ENCODE peak calls at places on chromosomes 1 and 21, in seven cellular contexts. X is sigmoid colon, D is tibial nerve, M is stomach, E is spleen, A is transverse colon, Z is H1. H is an unnamed sample.

GRCh38 chr1:161119379-161120061 is 1.6 kb downstream of the NIT1 start:
- DNase-seq in E (no peak), A (peak; percentile 58), Z (no peak), X (peak; percentile 73), D (no peak), M (no peak), H (peak; percentile 81)

GRCh38 chr1:87334351-87335174 is 5.9 kb downstream of the LMO4 start:
- DNase-seq in M (no peak), X (peak; percentile 67), Z (peak; percentile 71), E (peak; percentile 85), D (no peak), A (peak; percentile 16), H (peak; percentile 62)

GRCh38 chr1:82279241-82279640 is 478.5 kb downstream of the ADGRL2 start:
- DNase-seq in M (no peak), D (no peak), A (no peak), Z (no peak), X (no peak), E (no peak), H (no peak)

GRCh38 chr1:92291372-92291999 is 7.3 kb downstream of the GLMN start:
- DNase-seq in M (no peak), D (no peak), E (no peak), A (no peak), Z (no peak), X (no peak), H (peak; percentile 50)

GRCh38 chr1:205791568-205792180 is 16.4 kb upstream of the RAB29 start:
- DNase-seq in D (peak; percentile 32), X (no peak), E (peak; percentile 82), A (peak; percentile 63), M (peak; percentile 72), Z (peak; percentile 70), H (peak; percentile 77)

GRCh38 chr1:201379733-201380242 is 2.3 kb upstream of the TNNT2 start:
- DNase-seq in X (no peak), Z (no peak), E (no peak), D (no peak), M (no peak), A (no peak), H (no peak)

GRCh38 chr21:27268290-27268689 is 301.4 kb upstream of the ADAMTS5 start:
- DNase-seq in A (no peak), M (no peak), D (no peak), X (no peak), E (no peak), Z (no peak), H (no peak)

GRCh38 chr1:164272156-164272555 is 286.8 kb upstream of the PBX1 start:
- DNase-seq in Z (no peak), A (no peak), D (no peak), M (no peak), E (no peak), X (no peak), H (no peak)

GRCh38 chr1:33388989-33389771 is 41.7 kb downstream of the PHC2 start:
- DNase-seq in M (no peak), A (no peak), X (no peak), E (no peak), Z (no peak), D (no peak), H (no peak)

GRCh38 chr1:27084107-27084506 is 70.8 kb downstream of the SLC9A1 start:
- DNase-seq in X (no peak), E (no peak), D (no peak), Z (no peak), M (no peak), A (no peak), H (no peak)

DNA sequence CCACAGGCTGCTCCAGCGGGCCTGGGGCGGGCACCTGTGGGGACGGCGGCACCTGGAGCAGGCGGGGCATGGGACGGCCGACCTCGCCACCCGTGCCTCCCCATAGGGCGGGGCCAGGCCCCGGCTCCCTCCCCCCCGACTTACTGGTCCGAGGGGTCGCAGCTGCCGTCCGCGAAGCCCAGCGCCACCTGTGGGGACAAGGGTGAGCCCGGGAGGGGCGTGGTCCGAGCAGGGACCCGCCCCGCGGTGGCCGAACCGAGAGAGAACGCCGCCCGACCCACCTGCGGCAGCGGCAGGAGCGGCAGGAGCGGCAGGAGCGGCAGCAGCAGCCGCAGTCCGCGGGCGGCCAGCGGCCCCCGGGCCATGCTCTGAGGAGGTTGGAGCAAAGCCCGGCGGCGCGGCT is at the start of gene TMEM52:
- DNase-seq in D (no peak), A (no peak), Z (no peak), X (no peak), E (no peak), M (no peak), H (no peak)
- TF ChIP-seq POLR2A in D (peak; percentile 41), A (peak; percentile 76), Z (no peak), X (no peak), E (no peak), M (no peak), H (no peak)

DNA sequence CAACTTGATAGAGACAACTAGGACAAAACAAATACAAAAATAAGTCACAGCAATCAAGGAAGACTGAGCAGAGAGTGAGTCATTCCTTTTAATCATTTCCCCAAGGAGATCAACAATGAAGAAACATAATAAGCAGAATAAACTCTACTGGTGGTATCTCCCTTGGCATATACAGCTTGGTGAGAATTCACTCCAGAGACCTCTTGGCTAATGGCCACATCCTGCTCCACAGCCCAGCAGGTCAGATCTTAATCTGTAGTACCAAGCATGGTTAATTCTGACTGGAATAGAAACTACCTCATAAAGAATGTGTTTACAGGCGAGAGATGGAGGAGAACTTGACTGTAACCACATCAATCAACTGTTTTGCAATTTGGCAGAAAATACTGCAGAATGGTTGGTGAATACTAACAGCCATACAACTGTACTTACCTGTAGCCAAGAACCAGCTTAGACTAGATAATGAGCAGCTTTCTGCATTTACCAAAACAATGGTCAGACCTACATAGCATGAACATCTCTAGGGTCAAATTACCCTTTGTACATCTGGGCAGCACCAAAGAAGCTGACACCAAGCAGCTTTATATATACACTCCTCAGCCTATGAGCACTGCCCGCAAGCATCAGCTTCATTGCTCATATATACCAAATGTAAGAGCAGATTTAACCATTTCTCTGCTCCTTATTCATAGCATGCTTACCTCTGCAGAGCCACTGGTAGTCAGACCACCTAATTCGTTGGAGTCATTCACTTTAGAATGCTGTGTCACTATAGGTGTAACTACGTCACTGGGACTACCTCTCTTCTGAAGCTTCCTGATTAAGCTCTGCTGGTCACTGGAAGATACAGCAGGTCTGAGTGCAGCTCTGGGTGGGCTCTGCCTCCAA is 51.0 kb downstream of the KIAA0319L start:
- DNase-seq in M (peak; percentile 43), Z (no peak), A (peak; percentile 14), D (no peak), X (no peak), E (no peak), H (peak; percentile 76)
- TF ChIP-seq POLR2A in M (no peak), Z (no peak), A (no peak), D (no peak), X (no peak), E (no peak), H (no peak)

GRCh38 chr1:23741609-23742008 is 1.7 kb upstream of the ELOA start:
- DNase-seq in A (no peak), M (no peak), X (no peak), Z (no peak), D (no peak), E (peak; percentile 17), H (peak; percentile 43)

GRCh38 chr1:23747947-23748346 is 4.7 kb downstream of the ELOA start:
- DNase-seq in M (no peak), X (no peak), Z (no peak), A (no peak), E (no peak), D (no peak), H (no peak)

GRCh38 chr1:23742670-23743286 is 493 bp upstream of the ELOA start:
- DNase-seq in M (no peak), A (peak; percentile 44), E (no peak), D (no peak), Z (no peak), X (peak; percentile 72), H (no peak)

GRCh38 chr1:23745515-23745914 is 2.2 kb downstream of the ELOA start:
- DNase-seq in Z (no peak), M (no peak), X (no peak), A (no peak), D (no peak), E (no peak), H (peak; percentile 71)

DNA sequence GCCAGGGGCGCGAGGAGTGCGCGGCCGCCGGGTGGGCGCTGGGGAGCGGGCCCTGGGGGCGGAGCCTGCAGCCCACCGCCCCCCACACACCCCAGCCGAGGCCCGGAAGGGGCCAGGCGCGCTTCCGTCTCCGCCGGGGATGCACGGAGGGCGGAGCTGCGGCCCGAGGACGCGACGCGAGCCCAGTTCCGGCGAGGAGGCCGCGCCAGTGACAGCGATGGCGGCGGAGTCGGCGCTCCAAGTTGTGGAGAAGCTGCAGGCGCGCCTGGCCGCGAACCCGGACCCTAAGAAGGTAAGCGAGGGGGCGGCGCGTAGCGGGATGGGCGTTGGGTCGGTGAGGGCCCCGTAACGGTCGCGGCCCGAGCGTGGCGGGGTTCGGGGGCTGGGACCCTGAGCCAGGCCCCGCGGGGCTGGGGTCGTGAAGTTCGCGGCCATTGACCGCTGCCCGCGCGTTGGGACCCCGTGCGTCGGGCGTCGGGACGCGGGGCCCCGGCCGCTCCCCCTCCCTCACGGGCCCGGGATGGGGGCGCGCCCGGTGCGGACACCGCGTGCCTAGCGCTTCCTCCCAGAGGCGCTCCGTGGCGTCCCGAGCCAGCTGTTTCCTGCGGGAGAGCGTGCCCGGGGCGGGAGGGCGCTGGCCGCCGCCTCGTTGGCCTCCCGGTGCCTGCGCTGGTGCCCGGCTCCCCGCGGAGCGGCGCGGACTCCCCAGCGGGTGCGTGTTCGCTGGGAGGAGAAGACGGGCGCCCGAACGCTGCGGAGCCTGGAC is at the start of gene ELOA:
- DNase-seq in A (peak; percentile 78), X (peak; percentile 83), Z (peak; percentile 85), D (peak; percentile 31), M (peak; percentile 77), E (peak; percentile 97), H (peak; percentile 83)
- TF ChIP-seq POLR2A in A (peak; percentile 78), X (peak; percentile 43), Z (peak; percentile 74), D (peak; percentile 60), M (no peak), E (peak; percentile 52), H (peak; percentile 74)

DNA sequence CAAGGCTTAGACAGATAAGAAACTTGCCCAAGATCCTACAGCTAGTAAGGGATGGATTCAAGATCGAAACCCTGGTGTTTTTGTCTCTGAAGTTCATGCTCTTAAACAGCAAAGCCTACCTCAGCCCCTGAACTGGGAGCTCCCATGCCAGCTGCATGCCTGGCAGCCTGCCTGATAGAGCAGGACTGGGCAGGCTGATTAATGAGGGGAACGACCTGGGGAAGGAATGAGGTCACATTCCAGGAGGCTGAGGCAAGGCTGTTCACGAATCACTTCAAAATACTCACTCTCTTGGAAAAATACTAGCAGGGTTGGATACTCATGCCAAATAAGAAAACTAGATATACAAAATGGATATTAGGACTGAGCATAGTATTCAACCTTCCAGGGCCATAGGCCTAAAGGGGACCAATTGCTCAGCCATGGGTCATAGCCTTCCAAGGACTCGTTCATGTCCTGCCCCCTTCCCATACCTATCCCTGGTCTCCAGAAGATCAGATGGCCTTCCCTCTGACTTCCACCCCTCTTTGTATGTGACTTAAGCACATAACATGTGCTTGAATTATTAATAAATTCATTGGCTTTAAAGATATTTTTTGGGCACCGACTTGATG is 15.6 kb upstream of the TACSTD2 start:
- DNase-seq in X (peak; percentile 69), D (no peak), A (no peak), E (no peak), M (peak; percentile 77), Z (no peak), H (no peak)
- TF ChIP-seq POLR2A in X (no peak), D (no peak), A (no peak), E (no peak), M (no peak), Z (no peak), H (no peak)

DNA sequence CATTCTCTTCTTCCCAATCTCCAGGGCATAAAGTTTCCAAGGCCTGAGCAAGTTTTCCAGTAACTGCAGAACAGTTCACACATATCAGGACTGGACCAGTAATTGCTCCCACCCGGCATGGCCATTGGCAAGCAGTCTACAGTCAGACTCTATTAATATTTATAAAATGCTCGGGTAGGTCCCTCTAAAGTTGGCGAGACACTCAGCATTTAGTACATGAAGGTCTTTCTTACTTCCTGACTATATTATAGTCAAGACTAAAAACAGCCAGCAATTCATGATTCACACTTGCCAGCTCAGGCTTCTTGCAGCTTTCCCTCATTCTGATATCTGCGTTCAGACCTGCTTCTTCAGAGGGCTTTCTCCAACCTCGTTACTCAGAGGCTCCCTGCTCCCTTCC is 25.4 kb downstream of the GADD45A start:
- DNase-seq in D (no peak), E (no peak), Z (no peak), A (no peak), X (no peak), M (no peak), H (no peak)
- TF ChIP-seq POLR2A in D (no peak), E (no peak), Z (no peak), A (no peak), X (no peak), M (no peak), H (no peak)

H was measured in erythroblast.